ENCODE peak calls at places on chromosomes 2 and 18, in eight cellular contexts. One of them, this sample, is unnamed.

GRCh38 chr2:177284531-177284930 is 20.0 kb upstream of the NFE2L2 start:
- DNase-seq in fibroblast of pulmonary artery: no peak
- DNase-seq in GM19239: no peak
- DNase-seq in AG08396: no peak
- DNase-seq in progenitor cell of endocrine pancreas: no peak
- DNase-seq in activated effector memory CD4-positive, alpha-beta T cell treated with Interleukin-2 at 50 U/mL for 16 hours: no peak
- DNase-seq in central memory CD4-positive, alpha-beta T cell: no peak
- DNase-seq in DMS79: no peak
- DNase-seq in this sample: no peak

GRCh38 chr18:13264986-13265900 is 46.7 kb downstream of the LDLRAD4 start:
- DNase-seq in fibroblast of pulmonary artery: no peak
- DNase-seq in GM19239: no peak
- DNase-seq in AG08396: no peak
- DNase-seq in progenitor cell of endocrine pancreas: no peak
- DNase-seq in activated effector memory CD4-positive, alpha-beta T cell treated with Interleukin-2 at 50 U/mL for 16 hours: no peak
- DNase-seq in central memory CD4-positive, alpha-beta T cell: no peak
- DNase-seq in DMS79: no peak
- DNase-seq in this sample: no peak

GRCh38 chr18:47882641-47883040 is 47.8 kb downstream of the SMAD2 start:
- DNase-seq in fibroblast of pulmonary artery: peak; percentile 66
- DNase-seq in GM19239: no peak
- DNase-seq in AG08396: no peak
- DNase-seq in progenitor cell of endocrine pancreas: no peak
- DNase-seq in activated effector memory CD4-positive, alpha-beta T cell treated with Interleukin-2 at 50 U/mL for 16 hours: no peak
- DNase-seq in central memory CD4-positive, alpha-beta T cell: no peak
- DNase-seq in DMS79: no peak
- DNase-seq in this sample: no peak

GRCh38 chr18:76754381-76754780 is 68.0 kb upstream of the ZNF236 start:
- DNase-seq in fibroblast of pulmonary artery: no peak
- DNase-seq in GM19239: no peak
- DNase-seq in AG08396: no peak
- DNase-seq in progenitor cell of endocrine pancreas: no peak
- DNase-seq in activated effector memory CD4-positive, alpha-beta T cell treated with Interleukin-2 at 50 U/mL for 16 hours: no peak
- DNase-seq in central memory CD4-positive, alpha-beta T cell: no peak
- DNase-seq in DMS79: no peak
- DNase-seq in this sample: no peak

GRCh38 chr2:54901224-54901986 is 148.8 kb downstream of the RTN4 start:
- DNase-seq in fibroblast of pulmonary artery: no peak
- DNase-seq in GM19239: no peak
- DNase-seq in AG08396: no peak
- DNase-seq in progenitor cell of endocrine pancreas: no peak
- DNase-seq in activated effector memory CD4-positive, alpha-beta T cell treated with Interleukin-2 at 50 U/mL for 16 hours: no peak
- DNase-seq in central memory CD4-positive, alpha-beta T cell: no peak
- DNase-seq in DMS79: no peak
- DNase-seq in this sample: no peak

GRCh38 chr2:55073278-55073677 is 23.0 kb upstream of the RTN4 start:
- DNase-seq in fibroblast of pulmonary artery: peak; percentile 13
- DNase-seq in GM19239: no peak
- DNase-seq in AG08396: no peak
- DNase-seq in progenitor cell of endocrine pancreas: no peak
- DNase-seq in activated effector memory CD4-positive, alpha-beta T cell treated with Interleukin-2 at 50 U/mL for 16 hours: no peak
- DNase-seq in central memory CD4-positive, alpha-beta T cell: no peak
- DNase-seq in DMS79: no peak
- DNase-seq in this sample: no peak

GRCh38 chr2:69863310-69863709 is 30.4 kb upstream of the SNRNP27 start:
- DNase-seq in fibroblast of pulmonary artery: no peak
- DNase-seq in GM19239: no peak
- DNase-seq in AG08396: no peak
- DNase-seq in progenitor cell of endocrine pancreas: no peak
- DNase-seq in activated effector memory CD4-positive, alpha-beta T cell treated with Interleukin-2 at 50 U/mL for 16 hours: no peak
- DNase-seq in central memory CD4-positive, alpha-beta T cell: no peak
- DNase-seq in DMS79: no peak
- DNase-seq in this sample: no peak

GRCh38 chr2:11446733-11447248 is 19.2 kb downstream of the E2F6 start:
- DNase-seq in fibroblast of pulmonary artery: peak; percentile 81
- DNase-seq in GM19239: peak; percentile 31
- DNase-seq in AG08396: peak; percentile 71
- DNase-seq in progenitor cell of endocrine pancreas: peak; percentile 56
- DNase-seq in activated effector memory CD4-positive, alpha-beta T cell treated with Interleukin-2 at 50 U/mL for 16 hours: no peak
- DNase-seq in central memory CD4-positive, alpha-beta T cell: peak; percentile 40
- DNase-seq in DMS79: no peak
- DNase-seq in this sample: peak; percentile 7

This sample was measured in activated CD4-positive, CD25-positive, alpha-beta regulatory T cell.